ENCODE peak calls at places on chromosome 14, in six cellular contexts. One of them, this sample, is unnamed.

GRCh38 chr14:72891666-72892102 is 2.2 kb downstream of the DPF3 start:
- DNase-seq in fibroblast of lung: no peak
- DNase-seq in AG10803: no peak
- DNase-seq in heart right ventricle: no peak
- DNase-seq in fibroblast of pulmonary artery: no peak
- DNase-seq in foreskin fibroblast: no peak
- DNase-seq in this sample: no peak

GRCh38 chr14:62409909-62410308 is 635.3 kb downstream of the KCNH5 start:
- DNase-seq in fibroblast of lung: peak
- DNase-seq in AG10803: peak
- DNase-seq in heart right ventricle: no peak
- DNase-seq in fibroblast of pulmonary artery: peak
- DNase-seq in foreskin fibroblast: peak
- DNase-seq in this sample: peak

GRCh38 chr14:68885226-68886108 is 92.6 kb upstream of the ZFP36L1 start:
- DNase-seq in fibroblast of lung: no peak
- DNase-seq in AG10803: no peak
- DNase-seq in heart right ventricle: no peak
- DNase-seq in fibroblast of pulmonary artery: no peak
- DNase-seq in foreskin fibroblast: no peak
- DNase-seq in this sample: no peak

GRCh38 chr14:67519406-67519805 is 13.7 kb upstream of the PLEKHH1 start:
- DNase-seq in fibroblast of lung: no peak
- DNase-seq in AG10803: no peak
- DNase-seq in heart right ventricle: no peak
- DNase-seq in fibroblast of pulmonary artery: no peak
- DNase-seq in foreskin fibroblast: no peak
- DNase-seq in this sample: no peak

GRCh38 chr14:67411820-67412421 is at the start of gene PLEK2:
- DNase-seq in fibroblast of lung: peak
- DNase-seq in AG10803: peak
- DNase-seq in heart right ventricle: peak
- DNase-seq in fibroblast of pulmonary artery: peak
- DNase-seq in foreskin fibroblast: peak
- DNase-seq in this sample: peak

GRCh38 chr14:70754989-70755388 is 54.3 kb downstream of the MAP3K9 start:
- DNase-seq in fibroblast of lung: no peak
- DNase-seq in AG10803: peak
- DNase-seq in heart right ventricle: no peak
- DNase-seq in fibroblast of pulmonary artery: peak
- DNase-seq in foreskin fibroblast: peak
- DNase-seq in this sample: no peak

GRCh38 chr14:32763673-32764072 is 175.0 kb upstream of the NPAS3 start:
- DNase-seq in fibroblast of lung: no peak
- DNase-seq in AG10803: no peak
- DNase-seq in heart right ventricle: no peak
- DNase-seq in fibroblast of pulmonary artery: no peak
- DNase-seq in foreskin fibroblast: no peak
- DNase-seq in this sample: no peak

GRCh38 chr14:75477881-75478280 is 44.4 kb upstream of the BATF start:
- DNase-seq in fibroblast of lung: no peak
- DNase-seq in AG10803: no peak
- DNase-seq in heart right ventricle: no peak
- DNase-seq in fibroblast of pulmonary artery: no peak
- DNase-seq in foreskin fibroblast: no peak
- DNase-seq in this sample: no peak

GRCh38 chr14:92615451-92615850 is 101.9 kb downstream of the RIN3 start:
- DNase-seq in fibroblast of lung: no peak
- DNase-seq in AG10803: no peak
- DNase-seq in heart right ventricle: no peak
- DNase-seq in fibroblast of pulmonary artery: no peak
- DNase-seq in foreskin fibroblast: no peak
- DNase-seq in this sample: no peak

GRCh38 chr14:41047763-41048162 is 558.9 kb upstream of the LRFN5 start:
- DNase-seq in fibroblast of lung: no peak
- DNase-seq in AG10803: no peak
- DNase-seq in heart right ventricle: no peak
- DNase-seq in fibroblast of pulmonary artery: no peak
- DNase-seq in foreskin fibroblast: no peak
- DNase-seq in this sample: no peak

GRCh38 chr14:24171422-24172260 is at the start of gene REC8:
- DNase-seq in fibroblast of lung: peak
- DNase-seq in AG10803: no peak
- DNase-seq in heart right ventricle: peak
- DNase-seq in fibroblast of pulmonary artery: peak
- DNase-seq in foreskin fibroblast: peak
- DNase-seq in this sample: peak

GRCh38 chr14:49770212-49770817 is 2.4 kb downstream of the KLHDC2 start:
- DNase-seq in fibroblast of lung: peak
- DNase-seq in AG10803: peak
- DNase-seq in heart right ventricle: no peak
- DNase-seq in fibroblast of pulmonary artery: no peak
- DNase-seq in foreskin fibroblast: peak
- DNase-seq in this sample: peak

GRCh38 chr14:30298266-30298795 is 260.6 kb upstream of the G2E3 start:
- DNase-seq in fibroblast of lung: no peak
- DNase-seq in AG10803: no peak
- DNase-seq in heart right ventricle: no peak
- DNase-seq in fibroblast of pulmonary artery: no peak
- DNase-seq in foreskin fibroblast: no peak
- DNase-seq in this sample: no peak

GRCh38 chr14:92633274-92633616 is 115.2 kb downstream of the LGMN start:
- DNase-seq in fibroblast of lung: no peak
- DNase-seq in AG10803: no peak
- DNase-seq in heart right ventricle: no peak
- DNase-seq in fibroblast of pulmonary artery: no peak
- DNase-seq in foreskin fibroblast: no peak
- DNase-seq in this sample: no peak

GRCh38 chr14:36454599-36455240 is 65.3 kb downstream of the NKX2-1 start:
- DNase-seq in fibroblast of lung: no peak
- DNase-seq in AG10803: no peak
- DNase-seq in heart right ventricle: no peak
- DNase-seq in fibroblast of pulmonary artery: no peak
- DNase-seq in foreskin fibroblast: no peak
- DNase-seq in this sample: no peak

GRCh38 chr14:25090281-25090680 is 40.3 kb upstream of the STXBP6 start:
- DNase-seq in fibroblast of lung: no peak
- DNase-seq in AG10803: no peak
- DNase-seq in heart right ventricle: no peak
- DNase-seq in fibroblast of pulmonary artery: no peak
- DNase-seq in foreskin fibroblast: peak
- DNase-seq in this sample: no peak

GRCh38 chr14:58942516-58942915 is 246.0 kb upstream of the DAAM1 start:
- DNase-seq in fibroblast of lung: no peak
- DNase-seq in AG10803: peak
- DNase-seq in heart right ventricle: no peak
- DNase-seq in fibroblast of pulmonary artery: no peak
- DNase-seq in foreskin fibroblast: peak
- DNase-seq in this sample: peak

GRCh38 chr14:103125098-103126070 is 2.1 kb downstream of the TNFAIP2 start:
- DNase-seq in fibroblast of lung: no peak
- DNase-seq in AG10803: no peak
- DNase-seq in heart right ventricle: no peak
- DNase-seq in fibroblast of pulmonary artery: no peak
- DNase-seq in foreskin fibroblast: no peak
- DNase-seq in this sample: no peak

GRCh38 chr14:61934385-61934784 is 172.2 kb downstream of the SNAPC1 start:
- DNase-seq in fibroblast of lung: peak
- DNase-seq in AG10803: peak
- DNase-seq in heart right ventricle: no peak
- DNase-seq in fibroblast of pulmonary artery: peak
- DNase-seq in foreskin fibroblast: peak
- DNase-seq in this sample: peak

GRCh38 chr14:64636208-64636979 is 67.8 kb upstream of the PLEKHG3 start:
- DNase-seq in fibroblast of lung: peak
- DNase-seq in AG10803: peak
- DNase-seq in heart right ventricle: peak
- DNase-seq in fibroblast of pulmonary artery: peak
- DNase-seq in foreskin fibroblast: peak
- DNase-seq in this sample: peak

DNA sequence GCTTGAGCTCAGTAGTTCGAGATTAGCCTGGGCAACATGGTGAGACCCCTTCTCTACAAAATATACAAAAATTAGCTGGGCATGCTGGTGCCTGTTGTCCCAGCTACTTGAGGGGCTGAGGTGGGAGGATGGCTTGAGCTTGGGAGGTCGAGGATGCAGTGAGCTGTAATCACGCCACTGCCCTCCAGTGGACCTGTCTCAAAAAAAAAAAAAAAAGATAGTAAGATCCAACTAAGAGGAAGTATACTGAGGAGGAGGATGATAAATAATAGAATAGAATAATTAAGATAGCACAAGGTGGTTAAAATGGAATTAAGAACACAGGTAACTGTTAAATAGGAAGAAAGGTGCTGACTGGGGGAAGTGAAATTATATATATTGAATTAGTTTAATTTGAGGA is 37.0 kb upstream of the BAZ1A start:
- DNase-seq in fibroblast of lung: no peak
- DNase-seq in AG10803: no peak
- DNase-seq in heart right ventricle: no peak
- DNase-seq in fibroblast of pulmonary artery: no peak
- DNase-seq in foreskin fibroblast: no peak
- DNase-seq in this sample: peak
- H3K4me3 ChIP-seq in fibroblast of lung: no peak
- H3K4me3 ChIP-seq in AG10803: no peak
- H3K4me3 ChIP-seq in heart right ventricle: no peak
- H3K4me3 ChIP-seq in fibroblast of pulmonary artery: no peak
- H3K4me3 ChIP-seq in foreskin fibroblast: no peak
- H3K4me3 ChIP-seq in this sample: no peak

GRCh38 chr14:100638211-100638855 is 51.1 kb upstream of the BEGAIN start:
- DNase-seq in fibroblast of lung: no peak
- DNase-seq in AG10803: no peak
- DNase-seq in heart right ventricle: no peak
- DNase-seq in fibroblast of pulmonary artery: no peak
- DNase-seq in foreskin fibroblast: no peak
- DNase-seq in this sample: no peak

GRCh38 chr14:100644383-100644782 is 57.2 kb upstream of the BEGAIN start:
- DNase-seq in fibroblast of lung: no peak
- DNase-seq in AG10803: no peak
- DNase-seq in heart right ventricle: no peak
- DNase-seq in fibroblast of pulmonary artery: no peak
- DNase-seq in foreskin fibroblast: no peak
- DNase-seq in this sample: no peak

GRCh38 chr14:100641274-100641860 is 54.1 kb upstream of the BEGAIN start:
- DNase-seq in fibroblast of lung: no peak
- DNase-seq in AG10803: no peak
- DNase-seq in heart right ventricle: no peak
- DNase-seq in fibroblast of pulmonary artery: no peak
- DNase-seq in foreskin fibroblast: no peak
- DNase-seq in this sample: no peak

GRCh38 chr14:100639280-100639679 is 52.1 kb upstream of the BEGAIN start:
- DNase-seq in fibroblast of lung: no peak
- DNase-seq in AG10803: no peak
- DNase-seq in heart right ventricle: no peak
- DNase-seq in fibroblast of pulmonary artery: no peak
- DNase-seq in foreskin fibroblast: no peak
- DNase-seq in this sample: no peak

DNA sequence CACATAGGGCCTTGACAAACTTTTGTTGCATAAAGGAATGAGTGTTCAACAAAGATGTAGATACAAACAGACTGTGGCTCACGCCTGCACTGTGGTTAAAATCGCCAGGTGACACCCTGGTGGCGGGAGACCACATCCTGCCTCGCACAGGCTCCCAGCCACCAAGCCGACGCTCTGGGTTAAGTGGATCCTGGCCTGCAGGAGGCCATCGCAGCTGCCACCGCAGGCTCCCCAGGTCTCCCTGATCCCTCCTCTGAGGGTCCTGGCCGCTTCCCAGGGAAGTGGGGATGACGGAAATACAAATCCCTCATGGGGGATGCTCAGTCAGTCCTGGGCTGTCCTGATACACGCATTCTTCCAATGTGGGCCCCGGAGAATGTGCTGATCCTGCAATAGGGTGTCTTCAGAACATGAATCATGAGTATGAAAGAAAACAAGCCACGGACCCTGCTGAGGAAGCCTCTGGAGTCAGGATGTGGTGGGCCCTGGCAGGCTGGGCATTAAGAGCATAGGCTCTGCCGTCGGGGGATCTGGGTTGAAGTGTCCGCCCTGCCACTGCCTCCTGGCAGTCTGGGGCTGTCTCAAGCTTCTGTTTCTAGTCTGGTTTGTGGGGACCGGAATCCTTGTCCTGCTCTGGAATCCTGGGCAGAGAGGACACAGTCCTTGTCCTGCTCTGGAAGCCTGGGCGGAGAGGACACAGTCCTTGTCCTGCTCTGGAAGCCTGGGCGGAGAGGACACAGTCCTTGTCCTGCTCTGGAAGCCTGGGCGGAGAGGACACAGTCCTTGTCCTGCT is 53.5 kb upstream of the BEGAIN start:
- DNase-seq in fibroblast of lung: no peak
- DNase-seq in AG10803: no peak
- DNase-seq in heart right ventricle: no peak
- DNase-seq in fibroblast of pulmonary artery: no peak
- DNase-seq in foreskin fibroblast: no peak
- DNase-seq in this sample: no peak
- TF ChIP-seq CTCF in fibroblast of lung: no peak
- TF ChIP-seq CTCF in AG10803: no peak
- TF ChIP-seq CTCF in heart right ventricle: no peak
- TF ChIP-seq CTCF in fibroblast of pulmonary artery: no peak
- TF ChIP-seq CTCF in foreskin fibroblast: no peak
- TF ChIP-seq CTCF in this sample: no peak

GRCh38 chr14:56131865-56132830 is 13.9 kb downstream of the PELI2 start:
- DNase-seq in fibroblast of lung: no peak
- DNase-seq in AG10803: no peak
- DNase-seq in heart right ventricle: no peak
- DNase-seq in fibroblast of pulmonary artery: no peak
- DNase-seq in foreskin fibroblast: peak
- DNase-seq in this sample: peak
- H3K4me3 ChIP-seq in fibroblast of lung: no peak
- H3K4me3 ChIP-seq in AG10803: no peak
- H3K4me3 ChIP-seq in heart right ventricle: no peak
- H3K4me3 ChIP-seq in fibroblast of pulmonary artery: no peak
- H3K4me3 ChIP-seq in foreskin fibroblast: no peak
- H3K4me3 ChIP-seq in this sample: no peak

GRCh38 chr14:76870146-76870545 is 43.9 kb downstream of the LRRC74A start:
- DNase-seq in fibroblast of lung: no peak
- DNase-seq in AG10803: no peak
- DNase-seq in heart right ventricle: no peak
- DNase-seq in fibroblast of pulmonary artery: no peak
- DNase-seq in foreskin fibroblast: no peak
- DNase-seq in this sample: no peak
- TF ChIP-seq CTCF in fibroblast of lung: peak
- TF ChIP-seq CTCF in AG10803: peak
- TF ChIP-seq CTCF in heart right ventricle: peak
- TF ChIP-seq CTCF in fibroblast of pulmonary artery: peak
- TF ChIP-seq CTCF in foreskin fibroblast: no peak
- TF ChIP-seq CTCF in this sample: no peak

DNA sequence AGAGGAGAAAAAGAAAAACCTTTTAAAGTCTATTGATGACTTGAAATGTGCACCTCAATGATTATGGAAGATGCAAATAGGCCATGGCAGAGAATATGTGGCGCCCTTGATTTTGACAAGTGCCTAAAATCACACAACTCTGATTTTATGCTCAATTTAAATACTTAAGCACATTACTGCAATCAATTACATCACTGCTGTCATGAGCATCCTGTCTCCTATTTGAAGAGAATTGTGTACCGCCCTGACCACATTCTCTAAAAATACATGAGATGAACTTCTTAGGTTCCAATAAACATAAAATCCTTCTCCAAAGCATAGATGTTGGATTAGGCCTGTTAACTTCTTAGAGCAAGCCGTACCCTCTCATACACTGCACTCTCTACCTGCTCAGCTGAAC is 1.6 kb downstream of the TXNDC16 start:
- DNase-seq in fibroblast of lung: no peak
- DNase-seq in AG10803: no peak
- DNase-seq in heart right ventricle: no peak
- DNase-seq in fibroblast of pulmonary artery: no peak
- DNase-seq in foreskin fibroblast: no peak
- DNase-seq in this sample: no peak
- H3K4me3 ChIP-seq in fibroblast of lung: no peak
- H3K4me3 ChIP-seq in AG10803: no peak
- H3K4me3 ChIP-seq in heart right ventricle: no peak
- H3K4me3 ChIP-seq in fibroblast of pulmonary artery: no peak
- H3K4me3 ChIP-seq in foreskin fibroblast: no peak
- H3K4me3 ChIP-seq in this sample: no peak

This sample was measured in fibroblast of mammary gland.